ENCODE peak calls at places on chromosomes 1 and 21, in eight cellular contexts. L is HFF-Myc; A is endothelial cell; P is stimulated activated CD4-positive, alpha-beta T cell treated with anti-CD3 and anti-CD28 coated beads, TNF-alpha, amount 100 ng/mL, for 4 hours; C is sciatic nerve; H is nephron progenitor cell; G is NCI-H1092 treated with DMSO at 0.1 percent for 48 hours; O is AG08396. X is an unnamed sample.
A peak's percentile ranks its signal among the peaks of the same experiment; 100 is the strongest.

GRCh38 chr1:178912597-178912996 is 41.7 kb upstream of the ANGPTL1 start:
- DNase-seq in A (no peak), G (no peak), L (no peak), P (no peak), O (no peak), C (no peak), H (no peak), X (no peak)

GRCh38 chr1:17045623-17046022 is 8.2 kb downstream of the SDHB start:
- DNase-seq in G (no peak), O (no peak), P (no peak), C (no peak), H (no peak), A (no peak), L (no peak), X (no peak)

GRCh38 chr1:84257617-84258016 is 43.9 kb upstream of the SAMD13 start:
- DNase-seq in O (no peak), G (no peak), A (no peak), C (no peak), P (no peak), H (no peak), L (no peak), X (no peak)

GRCh38 chr21:16154961-16155360 is 425.2 kb downstream of the USP25 start:
- DNase-seq in A (no peak), L (no peak), G (no peak), C (no peak), H (no peak), O (no peak), P (no peak), X (no peak)

GRCh38 chr1:226064168-226064815 is 1.8 kb downstream of the H3-3A start:
- DNase-seq in P (no peak), A (no peak), C (no peak), H (no peak), G (peak; percentile 61), L (no peak), O (no peak), X (peak; percentile 51)

GRCh38 chr1:1034438-1034759 is 14.5 kb downstream of the AGRN start:
- DNase-seq in L (no peak), C (no peak), O (no peak), A (no peak), G (no peak), H (no peak), P (no peak), X (no peak)

GRCh38 chr21:18940791-18941190 is 537.2 kb upstream of the TMPRSS15 start:
- DNase-seq in H (no peak), P (no peak), G (no peak), A (no peak), C (no peak), O (no peak), L (no peak), X (no peak)

GRCh38 chr1:106746448-106747085 is 309.9 kb upstream of the PRMT6 start:
- DNase-seq in A (no peak), L (no peak), P (no peak), C (no peak), O (no peak), H (no peak), G (peak; percentile 3), X (no peak)

GRCh38 chr1:42145190-42145716 is 8.0 kb upstream of the GUCA2B start:
- DNase-seq in H (no peak), L (no peak), O (no peak), P (no peak), C (no peak), A (no peak), G (no peak), X (no peak)

GRCh38 chr1:208090776-208091291 is 153.3 kb downstream of the PLXNA2 start:
- DNase-seq in G (no peak), H (no peak), A (no peak), P (no peak), L (no peak), O (no peak), C (no peak), X (no peak)

GRCh38 chr21:33608559-33608958 is 20.1 kb upstream of the DONSON start:
- DNase-seq in L (no peak), G (no peak), C (no peak), A (no peak), H (no peak), O (no peak), P (no peak), X (no peak)

GRCh38 chr1:228465571-228466146 is 21.5 kb upstream of the RNF187 start:
- DNase-seq in L (no peak), H (no peak), C (peak; percentile 17), G (no peak), P (no peak), A (no peak), O (no peak), X (no peak)

GRCh38 chr1:52249831-52250230 is 107.9 kb downstream of the ZFYVE9 start:
- DNase-seq in O (no peak), C (no peak), A (no peak), L (peak; percentile 2), H (no peak), P (no peak), G (no peak), X (no peak)

GRCh38 chr1:11893907-11894251 is 32.3 kb downstream of the KIAA2013 start:
- DNase-seq in C (peak; percentile 77), L (no peak), A (peak; percentile 74), G (peak; percentile 54), P (peak; percentile 44), O (peak; percentile 80), H (peak; percentile 79), X (peak; percentile 57)

GRCh38 chr1:110088739-110089316 is 18.4 kb upstream of the ALX3 start:
- DNase-seq in H (no peak), G (no peak), C (no peak), A (no peak), P (no peak), O (no peak), L (no peak), X (no peak)

GRCh38 chr1:91700332-91700731 is 185.6 kb downstream of the TGFBR3 start:
- DNase-seq in L (no peak), C (no peak), O (peak; percentile 29), H (no peak), P (no peak), G (no peak), A (no peak), X (no peak)

GRCh38 chr1:188479146-188479545 is 1650.4 kb downstream of the PLA2G4A start:
- DNase-seq in O (no peak), G (no peak), L (no peak), H (no peak), C (no peak), A (no peak), P (no peak), X (no peak)

GRCh38 chr1:30090421-30090820 is 633.0 kb downstream of the MATN1 start:
- DNase-seq in L (no peak), O (no peak), A (no peak), H (no peak), C (no peak), G (no peak), P (no peak), X (no peak)

GRCh38 chr21:33657124-33657842 is 15.0 kb downstream of the ITSN1 start:
- DNase-seq in G (no peak), O (no peak), A (no peak), P (no peak), H (no peak), C (no peak), L (no peak), X (no peak)

GRCh38 chr21:46183910-46184624 is at the start of gene SPATC1L:
- DNase-seq in O (peak; percentile 89), H (peak; percentile 67), P (no peak), A (peak; percentile 43), L (no peak), C (peak; percentile 83), G (peak; percentile 45), X (no peak)

GRCh38 chr1:172638249-172638648 is 20.7 kb upstream of the FASLG start:
- DNase-seq in C (no peak), L (no peak), H (no peak), G (no peak), A (no peak), P (no peak), O (no peak), X (no peak)

GRCh38 chr1:95532335-95532734 is 298.3 kb downstream of the RWDD3 start:
- DNase-seq in G (no peak), H (no peak), P (no peak), O (no peak), A (no peak), L (no peak), C (no peak), X (no peak)

GRCh38 chr21:15754640-15755039 is 24.9 kb downstream of the USP25 start:
- DNase-seq in O (no peak), A (no peak), L (no peak), P (no peak), H (no peak), C (no peak), G (no peak), X (no peak)

GRCh38 chr1:186985889-186986491 is 157.2 kb downstream of the PLA2G4A start:
- DNase-seq in C (no peak), H (peak; percentile 15), O (peak; percentile 18), A (peak; percentile 28), P (no peak), G (peak; percentile 59), L (peak; percentile 49), X (peak; percentile 10)

GRCh38 chr1:27562483-27563406 is 41.2 kb downstream of the AHDC1 start:
- DNase-seq in L (no peak), P (no peak), C (peak; percentile 57), H (no peak), O (no peak), G (no peak), A (no peak), X (no peak)

GRCh38 chr1:154955039-154955717 is 721 bp downstream of the PBXIP1 start:
- DNase-seq in L (no peak), G (peak; percentile 33), H (peak; percentile 50), A (peak; percentile 77), O (peak; percentile 81), C (no peak), P (peak; percentile 58), X (peak; percentile 87)

GRCh38 chr1:96962807-96963206 is 241.2 kb downstream of the PTBP2 start:
- DNase-seq in G (no peak), O (no peak), A (no peak), C (no peak), H (no peak), L (no peak), P (no peak), X (no peak)

GRCh38 chr1:46520063-46520911 is 30.7 kb downstream of the DMBX1 start:
- DNase-seq in O (peak; percentile 91), C (no peak), P (no peak), A (no peak), L (no peak), G (peak; percentile 7), H (peak; percentile 66), X (no peak)

GRCh38 chr1:238396140-238396539 is 505.4 kb upstream of the ZP4 start:
- DNase-seq in O (no peak), C (no peak), H (no peak), L (no peak), A (no peak), G (no peak), P (no peak), X (no peak)